ENCODE peak calls at places on chromosomes 11 and 22, in five cellular contexts. R, U, P, D and V are unnamed samples.

GRCh38 chr11:25970726-25971508 is 361.0 kb upstream of the ANO3 start:
- DNase-seq in R (no peak), U (no peak), P (no peak), D (no peak), V (no peak)

GRCh38 chr11:32500001-32500400 is 64.7 kb upstream of the WT1 start:
- DNase-seq in R (peak), U (no peak), P (no peak), D (no peak), V (peak)

GRCh38 chr11:10375280-10376048 is 70.6 kb downstream of the ADM start:
- DNase-seq in R (peak), U (no peak), P (no peak), D (no peak), V (no peak)

GRCh38 chr11:79116600-79116999 is 324.2 kb downstream of the TENM4 start:
- DNase-seq in R (no peak), U (no peak), P (no peak), D (no peak), V (no peak)

GRCh38 chr22:43897751-43898261 is 6.0 kb upstream of the PNPLA5 start:
- DNase-seq in R (no peak), U (peak), P (no peak), D (no peak), V (no peak)

GRCh38 chr11:34941688-34942087 is 25.3 kb downstream of the PDHX start:
- DNase-seq in R (no peak), U (no peak), P (no peak), D (no peak), V (no peak)

GRCh38 chr11:64007160-64007628 is 21.0 kb downstream of the OTUB1 start:
- DNase-seq in R (no peak), U (peak), P (no peak), D (peak), V (peak)

GRCh38 chr11:61338783-61339489 is 5.9 kb downstream of the TKFC start:
- DNase-seq in R (no peak), U (no peak), P (no peak), D (no peak), V (no peak)

GRCh38 chr11:116613201-116613910 is 159.4 kb downstream of the BUD13 start:
- DNase-seq in R (no peak), U (no peak), P (no peak), D (no peak), V (peak)

GRCh38 chr11:68215087-68215445 is 2.0 kb upstream of the KMT5B start:
- DNase-seq in R (no peak), U (no peak), P (no peak), D (peak), V (no peak)

GRCh38 chr11:122788781-122789535 is 49.3 kb upstream of the CRTAM start:
- DNase-seq in R (no peak), U (no peak), P (no peak), D (no peak), V (no peak)

GRCh38 chr11:97860237-97860636 is 1160.5 kb upstream of the CNTN5 start:
- DNase-seq in R (no peak), U (no peak), P (no peak), D (no peak), V (no peak)

GRCh38 chr22:18091916-18092526 is 14.2 kb downstream of the PEX26 start:
- DNase-seq in R (peak), U (peak), P (no peak), D (no peak), V (peak)

GRCh38 chr11:117861151-117862018 is 15.1 kb downstream of the FXYD6 start:
- DNase-seq in R (no peak), U (peak), P (no peak), D (no peak), V (peak)

GRCh38 chr11:2466069-2466801 is 21.4 kb downstream of the KCNQ1 start:
- DNase-seq in R (no peak), U (no peak), P (no peak), D (no peak), V (peak)

GRCh38 chr11:134524876-134525845 is 113.1 kb upstream of the B3GAT1 start:
- DNase-seq in R (peak), U (no peak), P (no peak), D (no peak), V (no peak)

GRCh38 chr22:29621761-29622526 is 18.5 kb downstream of the NF2 start:
- DNase-seq in R (no peak), U (peak), P (no peak), D (no peak), V (no peak)

GRCh38 chr11:73538381-73538872 is 59.5 kb downstream of the FAM168A start:
- DNase-seq in R (no peak), U (no peak), P (no peak), D (no peak), V (no peak)

GRCh38 chr11:85961930-85962363 is 106.8 kb downstream of the CCDC83 start:
- DNase-seq in R (no peak), U (no peak), P (no peak), D (no peak), V (no peak)

GRCh38 chr11:69151811-69152210 is 3.9 kb upstream of the SMIM38 start:
- DNase-seq in R (no peak), U (no peak), P (no peak), D (no peak), V (no peak)

GRCh38 chr22:27171212-27171611 is 513.8 kb downstream of the MIAT start:
- DNase-seq in R (no peak), U (no peak), P (no peak), D (no peak), V (no peak)

GRCh38 chr11:4180441-4181183 is 86.0 kb downstream of the RRM1 start:
- DNase-seq in R (no peak), U (no peak), P (no peak), D (no peak), V (no peak)

GRCh38 chr22:20116951-20117645 is at the start of gene TRMT2A:
- DNase-seq in R (peak), U (peak), P (peak), D (peak), V (peak)
- TF ChIP-seq POLR2A in R (peak), U (peak), P (peak), D (peak), V (no peak)

GRCh38 chr22:46916886-46917625 is 154.6 kb downstream of the TBC1D22A start:
- DNase-seq in R (no peak), U (no peak), P (no peak), D (no peak), V (peak)
- TF ChIP-seq POLR2A in R (no peak), U (no peak), P (no peak), D (no peak), V (no peak)

DNA sequence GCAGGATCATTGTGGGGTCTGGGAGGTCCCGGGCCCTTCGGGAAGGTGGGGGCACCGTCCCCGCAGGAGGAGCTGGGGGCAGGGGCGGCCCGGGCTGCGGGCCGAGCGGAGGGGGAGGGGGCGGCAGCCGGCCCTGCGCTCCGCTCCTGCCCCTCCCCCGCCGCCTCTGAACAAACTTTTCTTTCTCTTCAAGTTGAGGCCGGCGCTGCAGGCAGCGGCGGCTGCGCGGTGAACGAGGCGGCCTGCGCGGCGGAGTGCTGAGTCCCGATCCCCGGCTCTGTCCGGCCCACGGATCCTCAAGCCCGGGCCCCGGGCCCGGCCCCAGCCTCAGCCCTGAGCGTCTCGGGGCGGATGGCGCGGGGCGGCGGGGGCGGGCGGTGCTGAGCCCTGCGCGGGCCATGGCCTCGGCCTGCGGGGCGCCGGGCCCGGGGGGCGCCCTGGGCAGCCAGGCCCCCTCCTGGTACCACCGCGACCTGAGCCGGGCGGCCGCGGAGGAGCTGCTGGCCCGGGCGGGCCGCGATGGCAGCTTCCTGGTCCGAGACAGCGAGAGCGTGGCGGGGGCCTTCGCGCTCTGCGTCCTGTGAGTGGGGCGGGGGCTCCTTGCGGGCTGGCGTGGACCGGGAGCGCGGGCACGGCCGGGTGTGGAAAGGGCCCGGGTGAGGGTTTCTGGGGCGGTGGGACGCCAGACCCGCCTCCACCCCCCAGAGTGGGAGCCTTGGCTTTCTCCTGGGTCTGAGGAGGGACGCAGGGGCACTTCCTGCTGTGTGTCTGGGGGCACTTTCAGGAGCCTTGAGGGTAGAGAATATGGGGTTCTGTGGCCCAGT is at the start of gene INPPL1:
- DNase-seq in R (peak), U (peak), P (no peak), D (peak), V (peak)
- TF ChIP-seq POLR2A in R (peak), U (no peak), P (no peak), D (no peak), V (no peak)

GRCh38 chr11:358129-358805 is 11.0 kb upstream of the B4GALNT4 start:
- DNase-seq in R (no peak), U (no peak), P (no peak), D (no peak), V (no peak)

GRCh38 chr11:353315-353857 is 15.9 kb upstream of the B4GALNT4 start:
- DNase-seq in R (peak), U (peak), P (peak), D (peak), V (peak)

GRCh38 chr11:357582-357981 is 11.7 kb upstream of the B4GALNT4 start:
- DNase-seq in R (no peak), U (no peak), P (no peak), D (no peak), V (no peak)

GRCh38 chr11:356610-357009 is 12.7 kb upstream of the B4GALNT4 start:
- DNase-seq in R (no peak), U (no peak), P (no peak), D (no peak), V (no peak)

DNA sequence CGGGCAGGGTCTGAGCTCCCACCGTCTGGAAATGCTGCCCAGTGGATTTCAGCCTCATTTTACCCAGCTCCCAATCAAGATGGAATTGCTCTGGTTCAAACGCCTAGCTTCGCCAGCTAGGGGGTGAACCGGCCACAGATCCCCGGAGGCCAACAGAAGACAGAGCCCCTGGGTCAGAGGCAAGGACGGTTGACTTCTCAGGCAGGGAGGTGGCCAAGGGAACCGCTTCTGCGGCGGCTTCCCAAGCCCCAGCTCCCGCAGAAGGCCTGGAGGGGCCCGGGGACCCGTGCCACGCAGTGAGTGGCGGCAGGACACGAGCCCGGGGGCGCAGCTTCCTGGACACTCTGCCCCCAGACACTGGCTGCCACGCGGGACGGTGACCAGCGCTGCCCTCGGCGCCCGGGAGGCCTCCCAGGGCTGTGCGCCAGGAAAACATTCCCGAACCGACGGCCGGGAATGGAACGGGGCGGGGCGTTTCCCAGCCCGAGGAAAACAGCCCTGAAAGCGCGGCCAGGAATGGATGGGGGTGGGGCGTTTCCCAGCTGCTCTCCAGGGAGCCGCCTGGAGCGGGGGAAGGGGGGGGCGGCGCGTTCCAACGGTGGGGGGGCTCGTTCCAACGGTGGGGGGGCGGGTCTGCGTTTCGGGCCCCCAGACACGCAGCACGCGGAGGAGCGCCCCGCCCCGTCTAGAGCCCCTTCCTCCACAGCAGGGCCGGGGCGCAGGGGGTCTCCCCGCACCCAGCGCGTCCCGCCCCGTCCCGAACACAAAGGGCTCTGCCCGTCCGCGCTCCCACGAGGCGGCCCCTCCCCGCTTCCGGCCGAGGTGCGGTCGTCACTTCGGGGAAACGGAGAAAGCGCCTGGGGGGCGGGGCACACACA is 13.5 kb upstream of the B4GALNT4 start:
- DNase-seq in R (peak), U (peak), P (peak), D (peak), V (peak)
- TF ChIP-seq POLR2A in R (no peak), U (peak), P (peak), D (peak), V (no peak)